ENCODE peak calls at places on chromosomes 12 and 14, in ten cellular contexts. One of them, this sample, is unnamed. For H3K27me3, the result is how much of the 10 kb centered on the place peaks cover.

GRCh38 chr12:4277205-4277543 is 3.6 kb downstream of the CCND2 start:
- DNase-seq in HCT116: no peak
- DNase-seq in mesenchymal stem cell: no peak
- DNase-seq in stomach: no peak
- DNase-seq in aorta: no peak
- DNase-seq in upper lobe of right lung: no peak
- DNase-seq in left ventricle myocardium inferior: no peak
- DNase-seq in neuronal stem cell: no peak
- DNase-seq in dorsolateral prefrontal cortex: no peak
- DNase-seq in heart right ventricle: no peak
- DNase-seq in this sample: no peak

GRCh38 chr12:118922405-118922804 is 58.9 kb upstream of the SRRM4 start:
- DNase-seq in HCT116: no peak
- DNase-seq in mesenchymal stem cell: no peak
- DNase-seq in stomach: no peak
- DNase-seq in aorta: no peak
- DNase-seq in upper lobe of right lung: no peak
- DNase-seq in left ventricle myocardium inferior: no peak
- DNase-seq in neuronal stem cell: peak
- DNase-seq in dorsolateral prefrontal cortex: no peak
- DNase-seq in heart right ventricle: no peak
- DNase-seq in this sample: no peak

GRCh38 chr14:38121280-38121679 is 86.4 kb upstream of the SSTR1 start:
- DNase-seq in HCT116: no peak
- DNase-seq in mesenchymal stem cell: peak
- DNase-seq in stomach: no peak
- DNase-seq in aorta: no peak
- DNase-seq in upper lobe of right lung: no peak
- DNase-seq in left ventricle myocardium inferior: no peak
- DNase-seq in neuronal stem cell: no peak
- DNase-seq in dorsolateral prefrontal cortex: no peak
- DNase-seq in heart right ventricle: no peak
- DNase-seq in this sample: no peak

GRCh38 chr12:53205747-53206146 is 1.3 kb downstream of the ITGB7 start:
- DNase-seq in HCT116: no peak
- DNase-seq in mesenchymal stem cell: peak
- DNase-seq in stomach: peak
- DNase-seq in aorta: peak
- DNase-seq in upper lobe of right lung: no peak
- DNase-seq in left ventricle myocardium inferior: no peak
- DNase-seq in neuronal stem cell: no peak
- DNase-seq in dorsolateral prefrontal cortex: peak
- DNase-seq in heart right ventricle: no peak
- DNase-seq in this sample: no peak

GRCh38 chr12:116370004-116370404 is 92.5 kb upstream of the MED13L start:
- DNase-seq in HCT116: no peak
- DNase-seq in mesenchymal stem cell: peak
- DNase-seq in stomach: no peak
- DNase-seq in aorta: no peak
- DNase-seq in upper lobe of right lung: no peak
- DNase-seq in left ventricle myocardium inferior: no peak
- DNase-seq in neuronal stem cell: no peak
- DNase-seq in dorsolateral prefrontal cortex: no peak
- DNase-seq in heart right ventricle: no peak
- DNase-seq in this sample: no peak

GRCh38 chr12:129830796-129831195 is 73.0 kb downstream of the TMEM132D start:
- DNase-seq in HCT116: no peak
- DNase-seq in mesenchymal stem cell: no peak
- DNase-seq in stomach: no peak
- DNase-seq in aorta: no peak
- DNase-seq in upper lobe of right lung: no peak
- DNase-seq in left ventricle myocardium inferior: no peak
- DNase-seq in neuronal stem cell: no peak
- DNase-seq in dorsolateral prefrontal cortex: no peak
- DNase-seq in heart right ventricle: no peak
- DNase-seq in this sample: no peak

GRCh38 chr14:61568572-61569011 is 126.7 kb upstream of the HIF1A start:
- DNase-seq in HCT116: no peak
- DNase-seq in mesenchymal stem cell: no peak
- DNase-seq in stomach: peak
- DNase-seq in aorta: no peak
- DNase-seq in upper lobe of right lung: peak
- DNase-seq in left ventricle myocardium inferior: peak
- DNase-seq in neuronal stem cell: no peak
- DNase-seq in dorsolateral prefrontal cortex: no peak
- DNase-seq in heart right ventricle: peak
- DNase-seq in this sample: peak

GRCh38 chr12:632102-632696 is 31.0 kb downstream of the NINJ2 start:
- DNase-seq in HCT116: no peak
- DNase-seq in mesenchymal stem cell: peak
- DNase-seq in stomach: peak
- DNase-seq in aorta: no peak
- DNase-seq in upper lobe of right lung: no peak
- DNase-seq in left ventricle myocardium inferior: no peak
- DNase-seq in neuronal stem cell: peak
- DNase-seq in dorsolateral prefrontal cortex: no peak
- DNase-seq in heart right ventricle: no peak
- DNase-seq in this sample: no peak

GRCh38 chr12:21774358-21775129 is at the start of gene KCNJ8:
- DNase-seq in HCT116: no peak
- DNase-seq in mesenchymal stem cell: peak
- DNase-seq in stomach: peak
- DNase-seq in aorta: peak
- DNase-seq in upper lobe of right lung: peak
- DNase-seq in left ventricle myocardium inferior: peak
- DNase-seq in neuronal stem cell: peak
- DNase-seq in dorsolateral prefrontal cortex: peak
- DNase-seq in heart right ventricle: peak
- DNase-seq in this sample: no peak

GRCh38 chr12:92248977-92249376 is 103.3 kb upstream of the BTG1 start:
- DNase-seq in HCT116: no peak
- DNase-seq in mesenchymal stem cell: no peak
- DNase-seq in stomach: no peak
- DNase-seq in aorta: no peak
- DNase-seq in upper lobe of right lung: no peak
- DNase-seq in left ventricle myocardium inferior: no peak
- DNase-seq in neuronal stem cell: no peak
- DNase-seq in dorsolateral prefrontal cortex: no peak
- DNase-seq in heart right ventricle: no peak
- DNase-seq in this sample: no peak

GRCh38 chr12:50257226-50258166 is 25.8 kb downstream of the LIMA1 start:
- DNase-seq in HCT116: no peak
- DNase-seq in mesenchymal stem cell: peak
- DNase-seq in stomach: no peak
- DNase-seq in aorta: no peak
- DNase-seq in upper lobe of right lung: no peak
- DNase-seq in left ventricle myocardium inferior: no peak
- DNase-seq in neuronal stem cell: no peak
- DNase-seq in dorsolateral prefrontal cortex: no peak
- DNase-seq in heart right ventricle: no peak
- DNase-seq in this sample: peak

GRCh38 chr14:101380940-101381339 is 180.4 kb upstream of the DIO3 start:
- DNase-seq in HCT116: no peak
- DNase-seq in mesenchymal stem cell: no peak
- DNase-seq in stomach: no peak
- DNase-seq in aorta: no peak
- DNase-seq in upper lobe of right lung: no peak
- DNase-seq in left ventricle myocardium inferior: no peak
- DNase-seq in neuronal stem cell: no peak
- DNase-seq in dorsolateral prefrontal cortex: no peak
- DNase-seq in heart right ventricle: no peak
- DNase-seq in this sample: no peak

GRCh38 chr12:124720019-124720686 is 143.5 kb downstream of the SCARB1 start:
- DNase-seq in HCT116: no peak
- DNase-seq in mesenchymal stem cell: peak
- DNase-seq in stomach: no peak
- DNase-seq in aorta: no peak
- DNase-seq in upper lobe of right lung: no peak
- DNase-seq in left ventricle myocardium inferior: no peak
- DNase-seq in neuronal stem cell: no peak
- DNase-seq in dorsolateral prefrontal cortex: no peak
- DNase-seq in heart right ventricle: no peak
- DNase-seq in this sample: no peak

GRCh38 chr12:61758661-61759060 is 501.5 kb upstream of the USP15 start:
- DNase-seq in HCT116: no peak
- DNase-seq in mesenchymal stem cell: peak
- DNase-seq in stomach: no peak
- DNase-seq in aorta: no peak
- DNase-seq in upper lobe of right lung: no peak
- DNase-seq in left ventricle myocardium inferior: no peak
- DNase-seq in neuronal stem cell: no peak
- DNase-seq in dorsolateral prefrontal cortex: no peak
- DNase-seq in heart right ventricle: no peak
- DNase-seq in this sample: no peak

GRCh38 chr14:80390911-80391310 is 179.6 kb upstream of the DIO2 start:
- DNase-seq in HCT116: no peak
- DNase-seq in mesenchymal stem cell: peak
- DNase-seq in stomach: no peak
- DNase-seq in aorta: no peak
- DNase-seq in upper lobe of right lung: no peak
- DNase-seq in left ventricle myocardium inferior: no peak
- DNase-seq in neuronal stem cell: peak
- DNase-seq in dorsolateral prefrontal cortex: no peak
- DNase-seq in heart right ventricle: no peak
- DNase-seq in this sample: no peak

DNA sequence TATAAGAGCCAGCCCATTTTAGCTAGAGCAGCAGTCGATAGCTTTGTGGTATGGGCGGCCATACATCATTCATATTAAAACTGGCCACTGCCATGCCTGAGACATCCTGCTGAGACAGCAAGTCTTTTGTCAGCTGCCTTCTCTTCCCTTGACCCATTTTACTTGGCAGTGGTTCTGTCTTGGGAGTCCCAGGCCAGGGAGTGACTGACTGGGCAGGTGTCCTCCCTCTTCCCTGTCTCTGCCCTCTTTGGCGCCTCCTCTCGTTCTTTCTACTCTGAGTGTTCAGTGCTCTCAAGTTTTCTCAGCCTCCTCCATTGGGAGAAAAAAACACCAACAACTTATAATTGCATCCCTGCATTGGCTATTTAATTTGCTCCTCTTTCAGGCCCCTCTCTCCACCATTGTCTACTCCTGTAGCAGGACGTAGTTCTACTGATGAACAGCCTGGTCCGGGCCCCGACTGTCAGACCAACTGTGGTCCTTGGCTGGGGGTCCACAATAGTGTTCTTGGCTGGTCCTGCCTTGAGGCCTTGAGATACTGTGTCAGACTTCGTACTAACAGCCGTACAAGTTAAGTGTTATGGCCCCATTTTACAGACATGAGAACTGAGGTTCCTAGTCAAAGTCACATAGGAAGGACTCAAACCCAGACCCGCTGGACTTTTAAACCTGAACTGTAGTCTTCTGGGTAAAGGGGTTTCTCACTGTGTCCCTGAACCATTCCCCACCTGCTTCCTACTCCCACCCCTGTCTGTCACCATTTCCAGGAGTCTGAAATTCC is 18.2 kb upstream of the JDP2 start:
- DNase-seq in HCT116: no peak
- DNase-seq in mesenchymal stem cell: no peak
- DNase-seq in stomach: no peak
- DNase-seq in aorta: no peak
- DNase-seq in upper lobe of right lung: no peak
- DNase-seq in left ventricle myocardium inferior: no peak
- DNase-seq in neuronal stem cell: no peak
- DNase-seq in dorsolateral prefrontal cortex: no peak
- DNase-seq in heart right ventricle: no peak
- DNase-seq in this sample: no peak
- H3K27me3 ChIP-seq in HCT116: under half
- H3K27me3 ChIP-seq in mesenchymal stem cell: under half
- H3K27me3 ChIP-seq in stomach: under half
- H3K27me3 ChIP-seq in aorta: under half
- H3K27me3 ChIP-seq in upper lobe of right lung: under half
- H3K27me3 ChIP-seq in left ventricle myocardium inferior: under half
- H3K27me3 ChIP-seq in neuronal stem cell: under half
- H3K27me3 ChIP-seq in dorsolateral prefrontal cortex: under half
- H3K27me3 ChIP-seq in heart right ventricle: under half
- H3K27me3 ChIP-seq in this sample: under half

GRCh38 chr14:20456971-20457370 is 1.9 kb downstream of the APEX1 start:
- DNase-seq in HCT116: no peak
- DNase-seq in mesenchymal stem cell: no peak
- DNase-seq in stomach: no peak
- DNase-seq in aorta: peak
- DNase-seq in upper lobe of right lung: no peak
- DNase-seq in left ventricle myocardium inferior: no peak
- DNase-seq in neuronal stem cell: no peak
- DNase-seq in dorsolateral prefrontal cortex: no peak
- DNase-seq in heart right ventricle: no peak
- DNase-seq in this sample: no peak
- H3K4me3 ChIP-seq in HCT116: no peak
- H3K4me3 ChIP-seq in mesenchymal stem cell: no peak
- H3K4me3 ChIP-seq in stomach: no peak
- H3K4me3 ChIP-seq in aorta: no peak
- H3K4me3 ChIP-seq in upper lobe of right lung: no peak
- H3K4me3 ChIP-seq in left ventricle myocardium inferior: no peak
- H3K4me3 ChIP-seq in neuronal stem cell: no peak
- H3K4me3 ChIP-seq in dorsolateral prefrontal cortex: peak
- H3K4me3 ChIP-seq in heart right ventricle: peak
- H3K4me3 ChIP-seq in this sample: no peak

GRCh38 chr12:87270894-87271293 is 758.3 kb downstream of the C12orf50 start:
- DNase-seq in HCT116: no peak
- DNase-seq in mesenchymal stem cell: no peak
- DNase-seq in stomach: no peak
- DNase-seq in aorta: no peak
- DNase-seq in upper lobe of right lung: no peak
- DNase-seq in left ventricle myocardium inferior: no peak
- DNase-seq in neuronal stem cell: peak
- DNase-seq in dorsolateral prefrontal cortex: no peak
- DNase-seq in heart right ventricle: no peak
- DNase-seq in this sample: no peak
- H3K27ac ChIP-seq in HCT116: no peak
- H3K27ac ChIP-seq in mesenchymal stem cell: peak
- H3K27ac ChIP-seq in stomach: no peak
- H3K27ac ChIP-seq in aorta: no peak
- H3K27ac ChIP-seq in upper lobe of right lung: no peak
- H3K27ac ChIP-seq in left ventricle myocardium inferior: no peak
- H3K27ac ChIP-seq in neuronal stem cell: no peak
- H3K27ac ChIP-seq in dorsolateral prefrontal cortex: no peak
- H3K27ac ChIP-seq in heart right ventricle: no peak
- H3K27ac ChIP-seq in this sample: no peak

DNA sequence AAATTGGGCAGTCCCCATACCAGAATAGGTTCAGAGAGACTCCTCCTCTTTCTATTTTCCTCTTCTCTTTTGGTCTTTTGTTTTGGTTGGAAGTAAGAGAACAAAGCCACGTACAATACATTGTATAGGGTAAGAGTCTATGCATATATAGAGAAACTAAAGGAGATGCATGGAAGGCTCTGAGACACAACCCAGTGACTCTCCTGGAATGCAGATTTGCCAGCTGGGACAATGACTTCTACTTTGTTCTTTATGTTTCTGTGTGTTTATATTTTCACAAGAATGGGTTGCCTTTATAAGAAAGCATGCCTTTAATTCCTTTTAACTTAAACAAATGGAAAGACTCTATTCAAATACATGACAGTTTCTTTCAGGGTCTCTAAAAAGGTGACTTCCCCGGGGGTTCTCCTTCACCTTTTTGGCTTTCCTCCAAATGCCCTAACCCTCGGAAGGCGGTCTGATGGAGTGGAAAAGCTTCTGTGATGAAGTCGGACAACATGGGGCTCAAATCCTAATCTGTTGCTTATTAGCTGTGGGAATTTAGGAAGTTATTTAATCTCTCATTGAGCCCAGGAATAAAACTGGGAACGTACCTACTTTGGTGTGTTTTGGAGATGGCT is 9.0 kb upstream of the SERPINA1 start:
- DNase-seq in HCT116: no peak
- DNase-seq in mesenchymal stem cell: no peak
- DNase-seq in stomach: no peak
- DNase-seq in aorta: no peak
- DNase-seq in upper lobe of right lung: no peak
- DNase-seq in left ventricle myocardium inferior: no peak
- DNase-seq in neuronal stem cell: no peak
- DNase-seq in dorsolateral prefrontal cortex: no peak
- DNase-seq in heart right ventricle: no peak
- DNase-seq in this sample: no peak
- H3K27me3 ChIP-seq in HCT116: under half
- H3K27me3 ChIP-seq in mesenchymal stem cell: under half
- H3K27me3 ChIP-seq in stomach: under half
- H3K27me3 ChIP-seq in aorta: under half
- H3K27me3 ChIP-seq in upper lobe of right lung: under half
- H3K27me3 ChIP-seq in left ventricle myocardium inferior: half or more
- H3K27me3 ChIP-seq in neuronal stem cell: under half
- H3K27me3 ChIP-seq in dorsolateral prefrontal cortex: under half
- H3K27me3 ChIP-seq in heart right ventricle: under half
- H3K27me3 ChIP-seq in this sample: under half

This sample was measured in colonic mucosa.